ENCODE peak calls at places on chromosomes 4 and X, in seven cellular contexts. M, J, C, U, A, R and Z are unnamed samples.

GRCh38 chr4:76950846-76951321 is 1.3 kb downstream of the SEPTIN11 start:
- DNase-seq in M (no peak), J (peak; percentile 8), C (no peak), U (no peak), A (peak; percentile 46), R (peak; percentile 62), Z (no peak)

GRCh38 chr4:1910643-1911042 is 39.5 kb downstream of the NSD2 start:
- DNase-seq in M (no peak), J (no peak), C (no peak), U (no peak), A (no peak), R (peak; percentile 77), Z (no peak)

GRCh38 chrX:88735835-88736234 is 11.2 kb upstream of the CPXCR1 start:
- DNase-seq in M (no peak), J (no peak), C (no peak), U (no peak), A (no peak), R (no peak), Z (no peak)

GRCh38 chr4:40572692-40573287 is 56.9 kb downstream of the RBM47 start:
- DNase-seq in M (no peak), J (no peak), C (no peak), U (no peak), A (no peak), R (no peak), Z (no peak)

GRCh38 chrX:139691493-139691842 is 16.5 kb downstream of the MCF2 start:
- DNase-seq in M (no peak), J (no peak), C (no peak), U (no peak), A (no peak), R (no peak), Z (no peak)

GRCh38 chr4:1544861-1545275 is 138.6 kb upstream of the NKX1-1 start:
- DNase-seq in M (no peak), J (no peak), C (no peak), U (no peak), A (no peak), R (no peak), Z (no peak)

GRCh38 chrX:47587091-47587891 is 5.1 kb downstream of the TIMP1 start:
- DNase-seq in M (no peak), J (no peak), C (no peak), U (no peak), A (no peak), R (no peak), Z (no peak)

GRCh38 chrX:149881081-149881711 is at the start of gene MAGEA8:
- DNase-seq in M (no peak), J (no peak), C (no peak), U (no peak), A (no peak), R (no peak), Z (no peak)

GRCh38 chrX:137549846-137550534 is 15.9 kb upstream of the ZIC3 start:
- DNase-seq in M (no peak), J (no peak), C (no peak), U (no peak), A (no peak), R (no peak), Z (no peak)

GRCh38 chr4:76430519-76431388 is 4.3 kb upstream of the SHROOM3 start:
- DNase-seq in M (no peak), J (no peak), C (no peak), U (no peak), A (no peak), R (peak; percentile 77), Z (no peak)

GRCh38 chr4:41066049-41066448 is 148.3 kb downstream of the APBB2 start:
- DNase-seq in M (no peak), J (no peak), C (no peak), U (no peak), A (no peak), R (no peak), Z (no peak)

GRCh38 chr4:148375581-148375980 is 66.6 kb downstream of the NR3C2 start:
- DNase-seq in M (no peak), J (no peak), C (no peak), U (no peak), A (no peak), R (no peak), Z (no peak)

GRCh38 chr4:55396305-55397023 is 707 bp downstream of the TMEM165 start:
- DNase-seq in M (peak; percentile 80), J (peak; percentile 24), C (peak; percentile 23), U (peak; percentile 23), A (peak; percentile 57), R (peak; percentile 79), Z (no peak)

GRCh38 chr4:159227378-159227777 is 124.5 kb downstream of the RAPGEF2 start:
- DNase-seq in M (no peak), J (no peak), C (no peak), U (no peak), A (peak; percentile 47), R (no peak), Z (no peak)

GRCh38 chr4:86730310-86730709 is 118.9 kb downstream of the SLC10A6 start:
- DNase-seq in M (no peak), J (no peak), C (no peak), U (no peak), A (peak; percentile 72), R (no peak), Z (no peak)

GRCh38 chr4:112973897-112974296 is 75.6 kb upstream of the ANK2 start:
- DNase-seq in M (no peak), J (no peak), C (no peak), U (no peak), A (no peak), R (no peak), Z (no peak)

GRCh38 chr4:118086334-118086733 is 52.0 kb downstream of the NDST3 start:
- DNase-seq in M (no peak), J (no peak), C (peak; percentile 10), U (no peak), A (no peak), R (peak; percentile 42), Z (no peak)

GRCh38 chr4:14864365-14864762 is 137.9 kb upstream of the CPEB2 start:
- DNase-seq in M (no peak), J (no peak), C (no peak), U (no peak), A (no peak), R (no peak), Z (no peak)

GRCh38 chr4:161320377-161320776 is 843.4 kb downstream of the FSTL5 start:
- DNase-seq in M (no peak), J (no peak), C (no peak), U (no peak), A (no peak), R (peak; percentile 4), Z (no peak)